ENCODE peak calls at places on chromosomes 2 and 18, in ten cellular contexts. T is GOT3; V is NCI-H460; L is lower leg skin; C is AG10803; N is HEK293T; I is H54; O is stimulated activated CD4-positive, alpha-beta T cell treated with anti-CD3 and anti-CD28 coated beads, Interleukin-15, amount 100 ng/mL, for 1 hour; D is AG09319; Q is bronchial epithelial cell. E is an unnamed sample.

GRCh38 chr18:9743200-9744016 is 35.3 kb downstream of the RAB31 start:
- DNase-seq in T (no peak), V (peak; percentile 96), L (no peak), C (peak; percentile 93), N (peak; percentile 30), I (peak; percentile 80), O (no peak), D (peak; percentile 75), Q (peak; percentile 99), E (peak; percentile 56)

GRCh38 chr2:26763019-26763418 is 1.1 kb upstream of the SLC35F6 start:
- DNase-seq in T (no peak), V (no peak), L (no peak), C (no peak), N (no peak), I (no peak), O (no peak), D (no peak), Q (no peak), E (no peak)

GRCh38 chr2:203694186-203694585 is 12.3 kb upstream of the CD28 start:
- DNase-seq in T (no peak), V (no peak), L (no peak), C (no peak), N (no peak), I (no peak), O (no peak), D (no peak), Q (no peak), E (no peak)

GRCh38 chr2:191677091-191677645 is 768 bp upstream of the NABP1 start:
- DNase-seq in T (no peak), V (no peak), L (peak; percentile 41), C (peak; percentile 91), N (peak; percentile 54), I (no peak), O (no peak), D (peak; percentile 61), Q (peak; percentile 76), E (peak; percentile 31)

GRCh38 chr2:241223211-241224067 is 35.0 kb downstream of the ANO7 start:
- DNase-seq in T (no peak), V (no peak), L (no peak), C (no peak), N (no peak), I (no peak), O (no peak), D (no peak), Q (peak; percentile 47), E (no peak)

GRCh38 chr2:214382229-214382628 is 28.6 kb upstream of the VWC2L start:
- DNase-seq in T (no peak), V (no peak), L (no peak), C (no peak), N (no peak), I (no peak), O (no peak), D (no peak), Q (peak; percentile 36), E (no peak)

GRCh38 chr2:96805026-96805425 is 11.0 kb upstream of the CNNM3 start:
- DNase-seq in T (no peak), V (no peak), L (no peak), C (no peak), N (no peak), I (no peak), O (no peak), D (no peak), Q (no peak), E (no peak)

GRCh38 chr18:35868919-35869318 is 103.6 kb upstream of the RMP24 start:
- DNase-seq in T (no peak), V (no peak), L (no peak), C (no peak), N (no peak), I (no peak), O (no peak), D (no peak), Q (no peak), E (no peak)

GRCh38 chr2:85744771-85745601 is 8.8 kb upstream of the ATOH8 start:
- DNase-seq in T (peak; percentile 45), V (no peak), L (peak; percentile 81), C (peak; percentile 99), N (no peak), I (no peak), O (no peak), D (no peak), Q (no peak), E (no peak)

E was measured in HuH-7.